ENCODE peak calls at places on chromosomes 2 and 18, in six cellular contexts. B, R, V, D, Z and S are unnamed samples.
A peak's percentile ranks its signal among the peaks of the same experiment; 100 is the strongest.

GRCh38 chr2:26534865-26535662 is 57.1 kb upstream of the OTOF start:
- DNase-seq in R (no peak), D (no peak), B (no peak), V (no peak), Z (no peak), S (no peak)

GRCh38 chr18:63741769-63742168 is 33.4 kb upstream of the SERPINB7 start:
- DNase-seq in Z (peak; percentile 64), R (no peak), B (no peak), D (no peak), V (peak; percentile 61), S (peak; percentile 76)

GRCh38 chr2:215365184-215365658 is 53.4 kb downstream of the ATIC start:
- DNase-seq in R (no peak), D (no peak), B (no peak), V (peak; percentile 16), Z (peak; percentile 55), S (no peak)

GRCh38 chr2:224440988-224441387 is 39.1 kb upstream of the FAM124B start:
- DNase-seq in Z (no peak), B (no peak), D (no peak), R (no peak), V (no peak), S (no peak)

GRCh38 chr18:14029512-14029911 is 102.7 kb downstream of the ZNF519 start:
- DNase-seq in R (no peak), Z (no peak), D (no peak), V (no peak), B (no peak), S (no peak)

GRCh38 chr2:206488623-206489022 is 45.3 kb downstream of the ADAM23 start:
- DNase-seq in B (no peak), R (no peak), V (no peak), Z (no peak), D (no peak), S (no peak)

GRCh38 chr18:7514796-7515440 is 52.2 kb upstream of the PTPRM start:
- DNase-seq in Z (no peak), D (no peak), B (no peak), R (no peak), V (no peak), S (no peak)

GRCh38 chr18:24734058-24734457 is 273.6 kb downstream of the HRH4 start:
- DNase-seq in V (no peak), B (peak; percentile 28), Z (peak; percentile 40), R (no peak), D (no peak), S (no peak)

GRCh38 chr2:172434821-172435607 is 7.6 kb downstream of the ITGA6 start:
- DNase-seq in D (no peak), B (no peak), R (no peak), Z (no peak), V (peak; percentile 18), S (no peak)

GRCh38 chr2:96489673-96490072 is 15.5 kb downstream of the NEURL3 start:
- DNase-seq in Z (no peak), V (no peak), B (no peak), R (no peak), D (no peak), S (no peak)

GRCh38 chr18:45008694-45009372 is 328.1 kb downstream of the SETBP1 start:
- DNase-seq in Z (no peak), R (no peak), D (no peak), V (no peak), B (no peak), S (no peak)

GRCh38 chr2:9714630-9715214 is 83.9 kb upstream of the YWHAQ start:
- DNase-seq in B (no peak), Z (no peak), D (no peak), R (no peak), V (no peak), S (no peak)

GRCh38 chr2:237471457-237472186 is 15.4 kb upstream of the MLPH start:
- DNase-seq in Z (peak; percentile 78), V (peak; percentile 68), B (peak; percentile 27), D (peak; percentile 58), R (peak; percentile 65), S (peak; percentile 64)

GRCh38 chr2:162232027-162232426 is 11.2 kb downstream of the FAP start:
- DNase-seq in R (no peak), D (no peak), B (no peak), Z (no peak), V (no peak), S (no peak)

GRCh38 chr2:189142893-189143759 is 36.4 kb downstream of the COL5A2 start:
- DNase-seq in D (peak; percentile 24), V (peak; percentile 36), R (peak; percentile 56), B (no peak), Z (peak; percentile 68), S (peak; percentile 67)

GRCh38 chr2:143696651-143697050 is 567.4 kb downstream of the ARHGAP15 start:
- DNase-seq in Z (no peak), B (no peak), R (no peak), D (no peak), V (no peak), S (no peak)

DNA sequence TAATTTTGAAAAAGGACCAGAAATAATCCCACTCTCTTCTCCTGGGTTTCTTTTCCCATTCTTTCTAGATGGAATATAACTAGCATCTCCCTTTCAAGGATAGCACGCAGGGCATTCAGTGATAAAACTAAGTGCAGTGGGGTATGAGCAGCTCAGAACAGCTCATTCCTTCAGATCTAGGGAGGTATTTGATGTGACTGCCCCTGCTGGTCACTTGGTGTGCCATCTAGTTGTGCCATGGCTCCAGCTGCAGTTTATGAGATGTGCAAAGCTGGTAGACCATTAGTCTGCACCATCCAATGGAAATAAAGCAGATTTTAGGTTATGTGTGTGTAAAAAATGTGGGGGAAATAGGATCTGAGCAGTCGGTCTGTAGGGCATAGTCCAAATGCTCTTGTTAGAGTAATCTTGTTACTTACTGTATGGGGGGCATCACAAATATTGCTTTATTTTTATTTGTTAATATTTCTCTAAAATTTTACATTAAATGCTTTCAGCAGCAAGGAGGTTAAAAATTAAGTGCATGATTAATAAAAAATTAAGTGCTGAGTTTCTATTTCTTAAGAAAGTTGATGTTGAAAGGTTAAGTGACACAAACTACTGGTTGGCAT is 38.9 kb downstream of the CTAGE1 start:
- DNase-seq in D (peak; percentile 50), R (peak; percentile 50), V (peak; percentile 30), Z (peak; percentile 36), B (peak; percentile 7), S (peak; percentile 33)
- TF ChIP-seq CTCF in D (peak; percentile 59), R (peak; percentile 66), V (peak; percentile 37), Z (peak; percentile 51), B (peak; percentile 58), S (peak; percentile 76)

GRCh38 chr18:10228380-10228779 is 226.1 kb upstream of the APCDD1 start:
- DNase-seq in V (no peak), B (no peak), D (no peak), R (no peak), Z (no peak), S (no peak)

GRCh38 chr18:10232062-10232461 is 222.4 kb upstream of the APCDD1 start:
- DNase-seq in B (no peak), Z (no peak), D (no peak), V (no peak), R (no peak), S (no peak)

GRCh38 chr18:10231220-10231619 is 223.2 kb upstream of the APCDD1 start:
- DNase-seq in B (no peak), D (no peak), R (no peak), V (no peak), Z (no peak), S (no peak)

GRCh38 chr18:10226971-10227370 is 227.5 kb upstream of the APCDD1 start:
- DNase-seq in D (no peak), Z (no peak), B (no peak), V (no peak), R (no peak), S (no peak)

DNA sequence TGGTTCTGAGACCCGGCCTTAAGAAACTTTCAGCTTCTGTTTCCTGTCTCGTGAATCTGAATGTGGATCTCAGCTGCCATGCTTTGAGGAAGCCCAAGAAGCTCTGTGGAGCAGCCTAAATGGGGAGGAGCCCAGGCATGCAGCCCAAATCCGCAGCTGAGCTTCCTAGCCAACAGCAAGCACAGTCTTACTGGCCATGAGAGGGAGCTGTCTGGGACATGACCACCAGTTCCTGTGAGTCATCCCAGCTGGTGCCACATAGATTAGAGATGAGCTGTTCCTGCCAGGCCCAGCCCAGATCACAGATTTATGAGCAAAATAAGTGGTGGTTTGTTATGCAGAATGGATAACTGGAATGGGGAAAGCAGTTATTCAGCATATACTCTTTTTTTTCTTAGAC is 224.4 kb upstream of the APCDD1 start:
- DNase-seq in V (peak; percentile 83), Z (peak; percentile 92), B (no peak), R (no peak), D (no peak), S (peak; percentile 94)
- TF ChIP-seq CTCF in V (peak; percentile 34), Z (peak; percentile 47), B (no peak), R (no peak), D (no peak), S (peak; percentile 72)

GRCh38 chr2:108034843-108035242 is 48.5 kb downstream of the SLC5A7 start:
- DNase-seq in B (no peak), R (no peak), D (no peak), V (no peak), Z (no peak), S (no peak)
- TF ChIP-seq CTCF in B (peak; percentile 19), R (no peak), D (no peak), V (no peak), Z (no peak), S (no peak)

GRCh38 chr2:88627856-88628568 is 748 bp upstream of the EIF2AK3 start:
- DNase-seq in B (peak; percentile 69), V (peak; percentile 97), Z (peak; percentile 99), R (peak; percentile 85), D (peak; percentile 94), S (peak; percentile 96)
- TF ChIP-seq CTCF in B (no peak), V (no peak), Z (no peak), R (no peak), D (no peak), S (no peak)

DNA sequence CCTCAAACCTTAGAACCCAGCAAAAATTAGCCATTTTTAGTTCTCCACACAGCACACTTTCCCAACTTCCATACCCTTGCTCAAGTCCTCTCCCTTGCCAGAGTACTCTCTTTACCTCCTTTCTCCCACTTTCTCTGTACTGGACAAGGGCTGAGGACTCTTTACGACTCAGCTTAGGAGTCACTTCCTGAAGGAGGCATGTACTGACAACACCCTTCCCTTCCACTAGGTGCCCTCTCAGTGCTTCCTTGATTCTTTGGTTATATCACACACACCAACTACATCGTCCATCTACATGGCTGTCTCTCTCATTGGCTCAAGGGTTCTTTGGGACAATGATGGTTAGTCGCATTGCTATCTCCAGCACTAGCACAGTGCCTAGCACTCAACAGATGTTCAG is 5.2 kb upstream of the C18orf63 start:
- DNase-seq in R (no peak), D (no peak), Z (peak; percentile 71), B (no peak), V (peak; percentile 60), S (peak; percentile 71)
- TF ChIP-seq CTCF in R (peak; percentile 35), D (peak; percentile 35), Z (peak; percentile 56), B (peak; percentile 26), V (peak; percentile 47), S (peak; percentile 67)